ENCODE peak calls at places on chromosomes 12 and 14, in ten cellular contexts. M, N, G, H, L, X, O, W, A and S are unnamed samples.

GRCh38 chr12:117159674-117160073 is 30.6 kb downstream of the FBXO21 start:
- DNase-seq in M (no peak), N (no peak), G (no peak), H (no peak), L (no peak), X (no peak), O (no peak), W (no peak), A (no peak), S (no peak)

GRCh38 chr12:120944645-120945217 is 33.6 kb upstream of the HNF1A start:
- DNase-seq in M (peak; percentile 69), N (peak; percentile 58), G (peak; percentile 39), H (peak; percentile 83), L (peak; percentile 18), X (peak; percentile 41), O (peak; percentile 23), W (peak; percentile 50), A (peak; percentile 64), S (peak; percentile 59)

GRCh38 chr14:57382283-57382682 is 8.1 kb upstream of the NAA30 start:
- DNase-seq in M (no peak), N (peak; percentile 84), G (peak; percentile 82), H (no peak), L (peak; percentile 94), X (peak; percentile 96), O (peak; percentile 69), W (no peak), A (no peak), S (peak; percentile 96)

GRCh38 chr12:28569698-28570411 is 379.6 kb downstream of the CCDC91 start:
- DNase-seq in M (no peak), N (peak; percentile 68), G (peak; percentile 97), H (no peak), L (peak; percentile 80), X (peak; percentile 93), O (peak; percentile 32), W (no peak), A (no peak), S (peak; percentile 73)

GRCh38 chr12:118743896-118744700 is 237.2 kb upstream of the SRRM4 start:
- DNase-seq in M (no peak), N (no peak), G (no peak), H (no peak), L (no peak), X (no peak), O (no peak), W (no peak), A (no peak), S (no peak)

GRCh38 chr12:96015672-96016071 is 19.5 kb upstream of the HAL start:
- DNase-seq in M (no peak), N (peak; percentile 68), G (peak; percentile 36), H (peak; percentile 22), L (peak; percentile 22), X (peak; percentile 37), O (peak; percentile 25), W (no peak), A (no peak), S (peak; percentile 52)

GRCh38 chr14:87615822-87616679 is 376.9 kb downstream of the GALC start:
- DNase-seq in M (peak; percentile 57), N (peak; percentile 40), G (peak; percentile 40), H (peak; percentile 29), L (peak; percentile 19), X (peak; percentile 54), O (peak; percentile 45), W (peak; percentile 15), A (no peak), S (peak; percentile 42)

GRCh38 chr12:100824476-100824875 is 29.9 kb downstream of the ANO4 start:
- DNase-seq in M (no peak), N (no peak), G (no peak), H (no peak), L (no peak), X (no peak), O (no peak), W (no peak), A (no peak), S (no peak)

GRCh38 chr12:25958254-25959068 is at the start of gene RASSF8:
- DNase-seq in M (peak; percentile 54), N (peak; percentile 79), G (peak; percentile 76), H (peak; percentile 49), L (peak; percentile 72), X (peak; percentile 59), O (peak; percentile 77), W (peak; percentile 83), A (peak; percentile 79), S (peak; percentile 89)

GRCh38 chr12:25959069-25959961 is 833 bp downstream of the RASSF8 start:
- DNase-seq in M (peak; percentile 9), N (peak; percentile 92), G (peak; percentile 92), H (peak; percentile 48), L (peak; percentile 85), X (peak; percentile 91), O (peak; percentile 86), W (peak; percentile 60), A (peak; percentile 64), S (peak; percentile 90)

GRCh38 chr12:25960926-25961325 is 2.4 kb downstream of the RASSF8 start:
- DNase-seq in M (no peak), N (peak; percentile 39), G (no peak), H (no peak), L (peak; percentile 19), X (peak; percentile 62), O (peak; percentile 29), W (no peak), A (no peak), S (no peak)

GRCh38 chr12:25957898-25958253 is 606 bp upstream of the RASSF8 start:
- DNase-seq in M (peak; percentile 5), N (peak; percentile 68), G (peak; percentile 78), H (no peak), L (peak; percentile 82), X (peak; percentile 93), O (peak; percentile 83), W (no peak), A (no peak), S (peak; percentile 96)

DNA sequence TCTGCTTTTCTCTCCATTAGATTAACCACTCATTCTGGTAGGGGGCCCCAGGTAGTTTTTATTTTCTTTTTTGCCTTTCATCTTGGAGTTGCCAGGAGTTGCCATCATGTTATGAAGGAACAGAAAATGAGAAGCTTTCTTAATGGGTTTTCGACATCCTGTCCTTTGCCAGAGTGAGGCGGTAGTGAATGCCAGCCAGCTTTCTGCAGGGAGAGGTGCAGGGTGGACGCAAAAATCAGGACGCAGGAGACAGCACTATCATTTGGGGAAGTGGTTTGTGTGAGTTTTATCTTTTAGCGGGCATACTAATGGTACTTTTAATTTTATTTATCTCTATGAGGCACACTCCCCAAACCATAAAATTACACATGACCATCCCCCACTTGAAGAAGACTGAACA is 1.7 kb downstream of the RASSF8 start:
- DNase-seq in M (no peak), N (peak; percentile 47), G (peak; percentile 52), H (no peak), L (peak; percentile 28), X (peak; percentile 44), O (peak; percentile 58), W (no peak), A (no peak), S (peak; percentile 70)
- H3K4me3 ChIP-seq in M (no peak overlapping the region), N (peak overlapping the region; percentile 93), G (peak overlapping the region; percentile 76), H (peak overlapping the region; percentile 52), L (peak overlapping the region; percentile 94), X (peak overlapping the region; percentile 79), O (peak overlapping the region; percentile 90), W (peak overlapping the region; percentile 92), A (peak overlapping the region; percentile 76), S (peak overlapping the region; percentile 84)

DNA sequence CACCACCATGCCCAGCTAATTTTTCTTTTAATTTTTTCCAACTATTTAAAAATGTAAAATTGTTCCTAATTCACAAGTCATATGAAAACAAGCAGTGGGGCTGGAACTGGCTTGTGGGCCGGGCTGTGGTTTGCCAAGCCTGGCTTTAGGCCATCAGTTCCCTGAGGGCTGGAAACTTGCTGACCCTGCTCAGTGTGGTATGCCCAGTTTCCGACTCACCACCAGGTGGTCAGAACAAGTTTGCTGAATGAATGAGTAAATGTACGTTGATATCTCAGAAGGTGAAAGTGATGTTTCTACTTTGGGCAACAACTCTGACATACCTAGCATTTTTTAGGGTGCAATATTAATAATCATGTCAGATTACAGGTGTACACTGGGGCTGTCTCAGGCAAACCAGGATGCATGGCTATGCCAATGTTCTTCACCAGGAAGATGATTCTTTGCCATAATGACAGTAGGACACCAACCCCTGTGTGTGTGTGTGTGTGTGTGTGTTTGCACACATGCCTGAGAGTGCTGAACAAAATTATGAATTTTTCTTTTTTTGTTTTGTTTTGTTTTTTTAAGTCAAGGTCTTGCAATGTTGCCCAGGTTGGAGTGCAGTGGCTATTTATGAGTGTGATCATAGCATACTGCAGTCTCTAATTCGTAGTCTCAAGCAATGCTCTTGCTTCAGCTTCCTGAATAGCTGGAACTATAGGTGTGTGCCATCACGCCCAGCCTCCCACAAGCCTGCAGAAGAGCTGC is 106.1 kb downstream of the PTPN11 start:
- DNase-seq in M (no peak), N (peak; percentile 74), G (peak; percentile 7), H (no peak), L (peak; percentile 29), X (peak; percentile 16), O (peak; percentile 40), W (no peak), A (no peak), S (peak; percentile 50)
- TF ChIP-seq CTCF in M (no peak), N (peak; percentile 31), G (no peak), H (no peak), L (no peak), X (no peak), O (peak; percentile 8), W (no peak), A (no peak), S (peak; percentile 8)

GRCh38 chr12:57771873-57772428 is at the start of gene METTL1:
- DNase-seq in M (peak; percentile 96), N (peak; percentile 97), G (peak; percentile 94), H (peak; percentile 97), L (peak; percentile 97), X (peak; percentile 97), O (peak; percentile 99), W (peak; percentile 91), A (peak; percentile 96), S (peak; percentile 98)

GRCh38 chr12:57769594-57769993 is 2.3 kb downstream of the METTL1 start:
- DNase-seq in M (no peak), N (no peak), G (no peak), H (no peak), L (no peak), X (no peak), O (no peak), W (no peak), A (no peak), S (no peak)

GRCh38 chr12:57772429-57773322 is at the start of gene EEF1AKMT3:
- DNase-seq in M (no peak), N (peak; percentile 36), G (peak; percentile 41), H (peak; percentile 81), L (peak; percentile 35), X (peak; percentile 47), O (no peak), W (peak; percentile 66), A (peak; percentile 79), S (peak; percentile 53)

GRCh38 chr12:57771271-57771872 is 533 bp downstream of the METTL1 start:
- DNase-seq in M (peak; percentile 91), N (peak; percentile 91), G (peak; percentile 85), H (peak; percentile 91), L (peak; percentile 90), X (peak; percentile 92), O (no peak), W (peak; percentile 81), A (peak; percentile 90), S (peak; percentile 90)

GRCh38 chr12:57770734-57771133 is 1.2 kb downstream of the METTL1 start:
- DNase-seq in M (no peak), N (no peak), G (no peak), H (no peak), L (no peak), X (no peak), O (no peak), W (no peak), A (no peak), S (no peak)
- H3K4me3 ChIP-seq in M (no peak overlapping the region), N (no peak overlapping the region), G (no peak overlapping the region), H (no peak overlapping the region), L (no peak overlapping the region), X (no peak overlapping the region), O (no peak overlapping the region), W (no peak overlapping the region), A (no peak overlapping the region), S (no peak overlapping the region)

GRCh38 chr12:132117558-132117875 is 26.6 kb downstream of the DDX51 start:
- DNase-seq in M (no peak), N (no peak), G (no peak), H (no peak), L (no peak), X (peak; percentile 15), O (no peak), W (no peak), A (no peak), S (no peak)

GRCh38 chr12:132124766-132125425 is 19.2 kb downstream of the DDX51 start:
- DNase-seq in M (no peak), N (no peak), G (no peak), H (no peak), L (no peak), X (no peak), O (no peak), W (no peak), A (no peak), S (no peak)

GRCh38 chr12:132123970-132124765 is 20.0 kb downstream of the DDX51 start:
- DNase-seq in M (no peak), N (no peak), G (no peak), H (no peak), L (no peak), X (no peak), O (no peak), W (no peak), A (no peak), S (no peak)

GRCh38 chr12:132118876-132119275 is 25.2 kb downstream of the DDX51 start:
- DNase-seq in M (no peak), N (no peak), G (no peak), H (no peak), L (no peak), X (no peak), O (no peak), W (no peak), A (no peak), S (no peak)

DNA sequence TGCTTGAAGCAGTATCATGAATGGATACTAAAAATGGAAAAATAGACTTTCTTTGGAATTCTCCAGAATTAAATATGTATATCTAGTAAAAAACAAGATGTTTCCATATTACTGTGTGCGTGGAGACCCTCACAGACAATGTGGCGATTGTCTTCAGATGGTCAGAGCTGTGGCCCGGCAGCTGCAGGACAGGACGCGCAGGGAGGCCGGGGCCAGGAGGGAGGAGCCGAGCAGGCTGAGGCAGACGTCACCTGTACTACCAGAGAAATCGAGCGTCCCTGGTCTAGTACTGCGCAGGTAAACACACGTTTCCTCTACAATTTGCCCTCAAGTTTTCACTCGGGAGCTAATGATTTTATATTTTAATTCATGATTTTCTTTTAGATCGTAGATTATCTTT is 22.8 kb downstream of the DDX51 start:
- DNase-seq in M (no peak), N (no peak), G (no peak), H (no peak), L (no peak), X (no peak), O (no peak), W (no peak), A (no peak), S (no peak)
- TF ChIP-seq CTCF in M (no peak), N (no peak), G (no peak), H (no peak), L (no peak), X (no peak), O (no peak), W (no peak), A (no peak), S (no peak)